ENCODE peak calls at places on chromosomes 2 and 18, in four cellular contexts. U is NCI-H774, C is fibroblast of lung, H is left cardiac atrium. G is an unnamed sample.

GRCh38 chr2:1741851-1742250 is 2.5 kb downstream of the PXDN start:
- DNase-seq in U (no peak), C (no peak), H (no peak), G (no peak)

GRCh38 chr2:239283288-239283945 is 117.4 kb downstream of the HDAC4 start:
- DNase-seq in U (no peak), C (no peak), H (peak; percentile 13), G (no peak)

GRCh38 chr18:33146009-33146408 is 294.5 kb downstream of the CCDC178 start:
- DNase-seq in U (no peak), C (no peak), H (no peak), G (no peak)

GRCh38 chr2:239721991-239722759 is 303.0 kb downstream of the NDUFA10 start:
- DNase-seq in U (no peak), C (no peak), H (no peak), G (no peak)

GRCh38 chr18:52341617-52342381 is 1.8 kb downstream of the DCC start:
- DNase-seq in U (no peak), C (peak; percentile 14), H (no peak), G (peak; percentile 18)

GRCh38 chr2:224039080-224039769 is at the start of gene SERPINE2:
- DNase-seq in U (peak; percentile 25), C (peak; percentile 56), H (peak; percentile 53), G (peak; percentile 96)

GRCh38 chr2:135913726-135914365 is 37.6 kb upstream of the MCM6 start:
- DNase-seq in U (peak; percentile 25), C (peak; percentile 24), H (no peak), G (peak; percentile 52)

GRCh38 chr2:2743164-2743571 is 412.1 kb upstream of the MYT1L start:
- DNase-seq in U (no peak), C (peak; percentile 64), H (peak; percentile 83), G (peak; percentile 35)

GRCh38 chr18:59744271-59744721 is 47.1 kb upstream of the CCBE1 start:
- DNase-seq in U (no peak), C (peak; percentile 98), H (no peak), G (peak; percentile 75)

GRCh38 chr2:36478332-36478738 is 119.6 kb downstream of the FEZ2 start:
- DNase-seq in U (no peak), C (peak; percentile 93), H (no peak), G (peak; percentile 82)

GRCh38 chr2:117359266-117359970 is 455.1 kb upstream of the DDX18 start:
- DNase-seq in U (peak; percentile 47), C (no peak), H (no peak), G (no peak)

GRCh38 chr2:30721668-30722647 is 85.3 kb downstream of the CAPN13 start:
- DNase-seq in U (no peak), C (no peak), H (no peak), G (no peak)

GRCh38 chr2:124822516-124822915 is 797.4 kb downstream of the CNTNAP5 start:
- DNase-seq in U (no peak), C (no peak), H (no peak), G (no peak)

GRCh38 chr2:168438553-168438952 is 17.5 kb upstream of the CERS6 start:
- DNase-seq in U (no peak), C (no peak), H (no peak), G (no peak)

GRCh38 chr2:79131687-79132086 is 11.4 kb downstream of the REG1A start:
- DNase-seq in U (no peak), C (no peak), H (no peak), G (no peak)

GRCh38 chr2:149058936-149059335 is 20.4 kb downstream of the LYPD6B start:
- DNase-seq in U (no peak), C (no peak), H (no peak), G (no peak)

GRCh38 chr18:13618760-13619438 is 107.5 kb downstream of the FAM210A start:
- DNase-seq in U (no peak), C (no peak), H (no peak), G (no peak)

GRCh38 chr2:170566138-170566537 is 149.0 kb upstream of the SP5 start:
- DNase-seq in U (no peak), C (no peak), H (no peak), G (no peak)

GRCh38 chr18:29154758-29155725 is 978.1 kb upstream of the CDH2 start:
- DNase-seq in U (no peak), C (peak; percentile 95), H (no peak), G (peak; percentile 50)

GRCh38 chr18:25561923-25562322 is 210.0 kb upstream of the ZNF521 start:
- DNase-seq in U (no peak), C (peak; percentile 7), H (no peak), G (peak; percentile 45)

GRCh38 chr2:159497857-159498256 is 118.5 kb downstream of the BAZ2B start:
- DNase-seq in U (peak; percentile 36), C (no peak), H (no peak), G (no peak)

GRCh38 chr2:235232474-235233435 is 261.1 kb upstream of the AGAP1 start:
- DNase-seq in U (no peak), C (no peak), H (no peak), G (no peak)

GRCh38 chr2:70181363-70181956 is 9.4 kb downstream of the C2orf42 start:
- DNase-seq in U (no peak), C (no peak), H (no peak), G (no peak)

GRCh38 chr18:35005963-35006577 is 35.1 kb upstream of the MAPRE2 start:
- DNase-seq in U (peak; percentile 42), C (peak; percentile 55), H (no peak), G (peak; percentile 70)

GRCh38 chr18:13492314-13492713 is 234.0 kb downstream of the FAM210A start:
- DNase-seq in U (no peak), C (no peak), H (no peak), G (no peak)

GRCh38 chr2:240131941-240132650 is 4.0 kb downstream of the COPS9 start:
- DNase-seq in U (no peak), C (no peak), H (no peak), G (no peak)

GRCh38 chr18:27668126-27668525 is 483.0 kb upstream of the CHST9 start:
- DNase-seq in U (no peak), C (peak; percentile 61), H (no peak), G (peak; percentile 6)

GRCh38 chr2:3097804-3098203 is 279.8 kb downstream of the EIPR1 start:
- DNase-seq in U (no peak), C (no peak), H (no peak), G (no peak)

GRCh38 chr2:153872311-153873061 is 764 bp downstream of the GALNT13 start:
- DNase-seq in U (peak; percentile 6), C (no peak), H (peak; percentile 15), G (no peak)